ENCODE peak calls at places on chromosomes 13 and 19, in ten cellular contexts. W is breast epithelium, L is upper lobe of left lung, U is HCT116, F is transverse colon, A is GM12878, P is H1, V is sigmoid colon, C is esophagus muscularis mucosa, J is Panc1. Z is an unnamed sample.

GRCh38 chr19:5989388-5990074 is 11.6 kb upstream of the RANBP3 start:
- DNase-seq in U (no peak), P (no peak), V (no peak), A (no peak), W (no peak), L (no peak), C (no peak), J (no peak), F (no peak), Z (no peak)

GRCh38 chr13:100541882-100542545 is 46.6 kb downstream of the GGACT start:
- DNase-seq in L (peak), U (no peak), J (no peak), W (no peak), P (no peak), A (no peak), F (no peak), C (no peak), V (peak), Z (no peak)

GRCh38 chr13:40595693-40596092 is 70.7 kb downstream of the FOXO1 start:
- DNase-seq in F (no peak), W (no peak), U (no peak), P (no peak), A (no peak), L (no peak), J (no peak), V (no peak), C (no peak), Z (no peak)

GRCh38 chr13:41976491-41976890 is 15.6 kb upstream of the VWA8 start:
- DNase-seq in P (no peak), C (no peak), W (no peak), U (no peak), A (no peak), V (no peak), F (no peak), L (no peak), J (no peak), Z (no peak)

GRCh38 chr19:10289167-10289835 is 451 bp upstream of the ICAM5 start:
- DNase-seq in P (no peak), U (peak), W (no peak), F (peak), C (no peak), A (no peak), V (no peak), L (peak), J (no peak), Z (peak)

GRCh38 chr19:29275266-29275665 is 62.3 kb upstream of the UQCRFS1 start:
- DNase-seq in W (no peak), A (no peak), F (no peak), V (peak), C (no peak), P (no peak), L (no peak), U (no peak), J (no peak), Z (no peak)

GRCh38 chr13:92265408-92265807 is 867.0 kb downstream of the GPC5 start:
- DNase-seq in U (no peak), L (no peak), P (no peak), F (no peak), W (no peak), J (no peak), V (no peak), A (no peak), C (no peak), Z (no peak)

GRCh38 chr19:44847144-44848035 is 1.3 kb downstream of the NECTIN2 start:
- DNase-seq in A (no peak), U (peak), P (no peak), W (peak), C (no peak), V (peak), J (no peak), L (peak), F (peak), Z (peak)

GRCh38 chr19:27974082-27974513 is 1238.9 kb downstream of the UQCRFS1 start:
- DNase-seq in F (peak), J (no peak), P (no peak), L (no peak), A (peak), U (no peak), V (no peak), W (no peak), C (no peak), Z (peak)

GRCh38 chr19:15187026-15188007 is 13.5 kb downstream of the NOTCH3 start:
- DNase-seq in V (no peak), J (no peak), W (no peak), P (no peak), A (no peak), C (no peak), U (no peak), L (no peak), F (no peak), Z (no peak)

GRCh38 chr13:98089246-98089645 is 53.6 kb upstream of the FARP1 start:
- DNase-seq in F (no peak), U (no peak), L (no peak), C (no peak), W (no peak), J (no peak), P (no peak), V (no peak), A (no peak), Z (no peak)

GRCh38 chr19:56139847-56140582 is 1.1 kb upstream of the ZNF444 start:
- DNase-seq in W (no peak), L (peak), V (no peak), P (no peak), U (no peak), J (no peak), A (no peak), C (no peak), F (no peak), Z (no peak)

GRCh38 chr19:11066326-11066725 is 22.9 kb upstream of the LDLR start:
- DNase-seq in F (no peak), L (no peak), P (no peak), W (no peak), J (no peak), U (no peak), V (no peak), C (no peak), A (no peak), Z (no peak)

GRCh38 chr19:3573858-3574637 is 1.3 kb downstream of the HMG20B start:
- DNase-seq in W (peak), P (peak), J (peak), V (peak), C (peak), L (peak), U (peak), F (peak), A (peak), Z (peak)
- TF ChIP-seq POLR2AphosphoS5 in W (no peak), P (no peak), J (no peak), V (no peak), C (peak), L (no peak), U (peak), F (no peak), A (no peak), Z (no peak)

GRCh38 chr19:40403262-40403984 is 9.8 kb downstream of the PRX start:
- DNase-seq in U (peak), V (peak), J (no peak), L (peak), P (peak), W (peak), A (peak), C (peak), F (peak), Z (peak)
- TF ChIP-seq CTCF in U (no peak), V (no peak), J (no peak), L (peak), P (no peak), W (no peak), A (no peak), C (no peak), F (no peak), Z (no peak)

GRCh38 chr19:3370214-3370720 is 3.9 kb downstream of the NFIC start:
- DNase-seq in V (peak), W (no peak), L (no peak), P (no peak), J (no peak), F (no peak), U (no peak), C (no peak), A (no peak), Z (no peak)
- H3K4me3 ChIP-seq in V (peak), W (peak), L (peak), P (peak), J (peak), F (peak), U (no peak), C (peak), A (peak), Z (peak)

DNA sequence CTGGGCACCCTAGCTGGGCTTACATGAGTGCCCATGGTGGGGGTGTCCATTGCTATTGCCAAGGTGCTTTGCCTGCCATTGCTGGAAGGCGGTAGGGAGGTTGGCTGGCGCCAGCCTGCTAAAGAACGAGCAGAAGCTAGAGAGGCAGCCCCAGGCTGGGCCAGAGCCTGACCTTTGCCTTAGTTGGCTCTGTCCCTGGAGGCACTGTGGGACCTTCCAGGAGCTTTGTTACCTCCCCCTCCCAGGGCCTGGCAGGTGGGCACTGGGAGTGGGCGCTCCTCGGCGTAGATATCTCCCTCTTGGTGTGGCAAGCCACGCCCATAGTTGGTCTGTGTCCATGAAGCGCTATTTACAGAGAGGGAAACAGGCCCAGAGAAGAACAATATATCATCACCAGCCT is 2.3 kb upstream of the SLC25A42 start:
- DNase-seq in W (no peak), C (no peak), F (no peak), V (no peak), A (no peak), U (no peak), J (no peak), P (no peak), L (no peak), Z (peak)
- TF ChIP-seq POLR2AphosphoS5 in W (no peak), C (no peak), F (no peak), V (no peak), A (no peak), U (no peak), J (no peak), P (no peak), L (no peak), Z (no peak)

GRCh38 chr13:30253830-30254229 is 53.5 kb downstream of the KATNAL1 start:
- DNase-seq in C (no peak), U (no peak), A (no peak), V (no peak), F (no peak), P (no peak), L (no peak), W (no peak), J (no peak), Z (no peak)

GRCh38 chr13:30257433-30258099 is 49.8 kb downstream of the KATNAL1 start:
- DNase-seq in L (no peak), P (no peak), W (no peak), V (no peak), U (no peak), F (no peak), C (no peak), A (no peak), J (no peak), Z (no peak)

GRCh38 chr13:30255696-30256095 is 51.7 kb downstream of the KATNAL1 start:
- DNase-seq in A (no peak), U (no peak), V (no peak), W (no peak), F (no peak), L (no peak), C (no peak), J (no peak), P (no peak), Z (no peak)

DNA sequence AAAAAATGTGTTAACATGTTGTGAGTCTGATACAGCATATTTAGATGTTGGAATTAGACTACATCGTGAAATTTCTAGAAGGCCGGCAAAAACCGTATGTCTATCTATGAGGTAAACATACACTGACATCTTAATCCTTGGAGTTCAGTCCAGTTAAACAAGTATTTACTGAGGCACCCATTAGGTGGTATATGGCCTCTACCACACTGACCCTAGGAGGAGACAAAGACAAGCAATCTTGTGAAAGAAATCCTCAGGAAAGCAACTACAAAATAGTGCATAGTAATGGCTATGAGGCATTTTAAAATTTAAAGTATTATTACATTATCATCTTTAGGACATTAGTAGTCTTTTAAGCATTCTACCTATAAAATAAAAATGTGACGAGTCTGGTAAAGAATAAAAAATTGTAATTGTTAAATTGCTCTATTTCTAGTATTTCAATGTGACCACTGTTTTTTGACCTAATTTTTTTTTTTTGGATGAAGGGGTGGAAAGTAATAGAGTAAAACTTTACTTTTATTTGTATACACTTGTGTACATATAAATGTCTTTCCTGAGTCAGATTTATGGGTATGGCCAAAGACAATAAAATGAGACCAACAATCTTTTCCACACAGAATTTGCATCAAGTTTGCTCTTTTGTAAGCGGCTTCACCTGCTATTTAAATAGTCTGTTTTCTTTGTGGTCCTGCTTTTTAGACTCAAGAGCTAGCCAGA is 50.5 kb downstream of the KATNAL1 start:
- DNase-seq in L (no peak), W (no peak), J (no peak), F (no peak), U (no peak), P (no peak), A (no peak), V (no peak), C (no peak), Z (no peak)
- TF ChIP-seq CTCF in L (no peak), W (no peak), J (peak), F (no peak), U (no peak), P (no peak), A (no peak), V (no peak), C (peak), Z (no peak)